ENCODE peak calls at places on chromosomes 13 and 19, in four cellular contexts. N is effector CD4-positive, alpha-beta T cell; Q is activated CD4-positive, alpha-beta T cell treated with anti-CD3 and anti-CD28 coated beads for 24 hours; Y is breast epithelium. C is an unnamed sample.

GRCh38 chr13:27004389-27004788 is 167.2 kb downstream of the USP12 start:
- DNase-seq in N (no peak), Q (no peak), Y (no peak), C (no peak)

GRCh38 chr19:15260939-15261338 is 28.7 kb upstream of the EPHX3 start:
- DNase-seq in N (no peak), Q (no peak), Y (no peak), C (peak; percentile 34)

GRCh38 chr19:35349614-35350521 is 2.2 kb downstream of the FFAR1 start:
- DNase-seq in N (no peak), Q (no peak), Y (no peak), C (no peak)

GRCh38 chr13:97540696-97541095 is 106.7 kb downstream of the RAP2A start:
- DNase-seq in N (no peak), Q (no peak), Y (no peak), C (no peak)

GRCh38 chr13:74443623-74444022 is 309.4 kb upstream of the KLF12 start:
- DNase-seq in N (no peak), Q (no peak), Y (no peak), C (peak; percentile 82)

GRCh38 chr13:33678906-33679657 is 138.9 kb upstream of the RFC3 start:
- DNase-seq in N (peak; percentile 35), Q (peak; percentile 61), Y (peak; percentile 45), C (peak; percentile 73)

GRCh38 chr13:112879283-112879833 is 89.7 kb upstream of the MCF2L start:
- DNase-seq in N (no peak), Q (no peak), Y (no peak), C (no peak)

GRCh38 chr19:6017576-6017975 is 39.6 kb upstream of the RANBP3 start:
- DNase-seq in N (no peak), Q (no peak), Y (no peak), C (no peak)

GRCh38 chr19:4083677-4084546 is 17.2 kb upstream of the ZBTB7A start:
- DNase-seq in N (no peak), Q (no peak), Y (no peak), C (no peak)

GRCh38 chr19:9250630-9251029 is at the start of gene OR7E24:
- DNase-seq in N (no peak), Q (no peak), Y (no peak), C (no peak)

GRCh38 chr19:6402834-6403608 is 10.1 kb upstream of the GTF2F1 start:
- DNase-seq in N (no peak), Q (no peak), Y (no peak), C (peak; percentile 69)

GRCh38 chr19:8655340-8655709 is 24.9 kb downstream of the NFILZ start:
- DNase-seq in N (peak; percentile 29), Q (no peak), Y (no peak), C (no peak)

GRCh38 chr19:55253842-55254624 is 4.8 kb downstream of the PPP6R1 start:
- DNase-seq in N (peak; percentile 57), Q (no peak), Y (no peak), C (no peak)

GRCh38 chr19:389935-390289 is 19.0 kb downstream of the C2CD4C start:
- DNase-seq in N (no peak), Q (no peak), Y (no peak), C (no peak)

GRCh38 chr13:107119989-107120881 is 552.3 kb upstream of the ARGLU1 start:
- DNase-seq in N (no peak), Q (no peak), Y (no peak), C (no peak)

GRCh38 chr13:91576590-91576989 is 178.2 kb downstream of the GPC5 start:
- DNase-seq in N (no peak), Q (peak; percentile 1), Y (no peak), C (no peak)

GRCh38 chr13:51519839-51520238 is 64.4 kb upstream of the WDFY2 start:
- DNase-seq in N (no peak), Q (no peak), Y (no peak), C (no peak)

GRCh38 chr19:277581-278165 is 13.5 kb downstream of the PLPP2 start:
- DNase-seq in N (no peak), Q (no peak), Y (no peak), C (peak; percentile 34)

GRCh38 chr19:5691930-5692784 is 2.1 kb downstream of the RPL36 start:
- DNase-seq in N (no peak), Q (no peak), Y (no peak), C (peak; percentile 32)

GRCh38 chr19:56139847-56140582 is 1.1 kb upstream of the ZNF444 start:
- DNase-seq in N (no peak), Q (no peak), Y (peak; percentile 35), C (no peak)